ENCODE peak calls at places on chromosomes 4 and X, in nine cellular contexts. X, B, H, Z, M, G, D, T and K are unnamed samples.

GRCh38 chrX:150649096-150649870 is 43.9 kb upstream of the MTMR1 start:
- DNase-seq in X (peak; percentile 45), B (no peak), H (no peak), Z (no peak), M (no peak), G (peak; percentile 74), D (no peak), T (peak; percentile 2), K (no peak)

GRCh38 chr4:88027611-88028608 is 20.5 kb downstream of the PKD2 start:
- DNase-seq in X (peak; percentile 84), B (no peak), H (no peak), Z (no peak), M (no peak), G (peak; percentile 91), D (peak; percentile 40), T (peak; percentile 92), K (no peak)

GRCh38 chr4:153257151-153257620 is 52.9 kb downstream of the TRIM2 start:
- DNase-seq in X (peak; percentile 73), B (no peak), H (no peak), Z (peak; percentile 75), M (no peak), G (peak; percentile 70), D (peak; percentile 70), T (no peak), K (no peak)

GRCh38 chr4:2483237-2483636 is 14.3 kb downstream of the RNF4 start:
- DNase-seq in X (no peak), B (no peak), H (no peak), Z (no peak), M (no peak), G (no peak), D (no peak), T (no peak), K (no peak)

GRCh38 chrX:9144643-9145290 is 110.8 kb upstream of the FAM9B start:
- DNase-seq in X (no peak), B (no peak), H (no peak), Z (no peak), M (no peak), G (peak; percentile 40), D (no peak), T (no peak), K (no peak)

GRCh38 chr4:38800956-38801450 is 3.6 kb downstream of the TLR1 start:
- DNase-seq in X (no peak), B (no peak), H (no peak), Z (no peak), M (no peak), G (no peak), D (no peak), T (no peak), K (no peak)

GRCh38 chr4:48047896-48048295 is 31.3 kb downstream of the NIPAL1 start:
- DNase-seq in X (no peak), B (no peak), H (no peak), Z (no peak), M (no peak), G (no peak), D (no peak), T (no peak), K (no peak)

GRCh38 chr4:135775909-135776308 is 1574.3 kb upstream of the PABPC4L start:
- DNase-seq in X (no peak), B (no peak), H (no peak), Z (no peak), M (no peak), G (no peak), D (no peak), T (no peak), K (no peak)

GRCh38 chrX:31705816-31706215 is 634.0 kb upstream of the FTHL17 start:
- DNase-seq in X (no peak), B (no peak), H (no peak), Z (no peak), M (no peak), G (no peak), D (no peak), T (no peak), K (no peak)